ENCODE peak calls at places on chromosome X, in ten cellular contexts. A is OCI-LY7, X is HCT116, E is GM12864, Z is pancreas, F is K562, N is endothelial cell, J is neural crest cell, B is NB4, K is B cell. W is an unnamed sample.
A peak's percentile ranks its signal among the peaks of the same experiment; 100 is the strongest.

GRCh38 chrX:68934421-68934820 is 105.6 kb downstream of the EFNB1 start:
- DNase-seq in A (no peak), X (no peak), E (no peak), Z (no peak), F (no peak), N (no peak), J (no peak), B (no peak), K (no peak), W (no peak)

GRCh38 chrX:52995135-52995973 is 37.0 kb upstream of the FAM156A start:
- DNase-seq in A (peak; percentile 95), X (peak; percentile 89), E (peak; percentile 82), Z (peak; percentile 95), F (peak; percentile 91), N (peak; percentile 75), J (peak; percentile 70), B (peak; percentile 96), K (peak; percentile 89), W (peak; percentile 86)

GRCh38 chrX:13764765-13765164 is 30.2 kb downstream of the OFD1 start:
- DNase-seq in A (no peak), X (no peak), E (no peak), Z (no peak), F (peak; percentile 10), N (peak; percentile 45), J (peak; percentile 38), B (no peak), K (no peak), W (no peak)

GRCh38 chrX:13029341-13029740 is 15.1 kb downstream of the FAM9C start:
- DNase-seq in A (no peak), X (no peak), E (no peak), Z (peak; percentile 30), F (peak; percentile 37), N (no peak), J (no peak), B (no peak), K (no peak), W (no peak)

GRCh38 chrX:27740933-27741332 is 66.9 kb upstream of the MAGEB10 start:
- DNase-seq in A (no peak), X (no peak), E (no peak), Z (no peak), F (no peak), N (no peak), J (no peak), B (no peak), K (no peak), W (no peak)

GRCh38 chrX:71906133-71906532 is 4.5 kb upstream of the NHSL2 start:
- DNase-seq in A (no peak), X (no peak), E (no peak), Z (no peak), F (no peak), N (no peak), J (no peak), B (no peak), K (no peak), W (no peak)

GRCh38 chrX:102129473-102129872 is 4.0 kb downstream of the TCEAL2 start:
- DNase-seq in A (peak; percentile 1), X (no peak), E (no peak), Z (no peak), F (peak; percentile 2), N (no peak), J (no peak), B (peak; percentile 6), K (no peak), W (no peak)

GRCh38 chrX:45035071-45035470 is 162.1 kb downstream of the KDM6A start:
- DNase-seq in A (no peak), X (no peak), E (no peak), Z (no peak), F (no peak), N (no peak), J (no peak), B (no peak), K (no peak), W (no peak)

GRCh38 chrX:51155566-51155965 is 177.1 kb upstream of the NUDT10 start:
- DNase-seq in A (no peak), X (no peak), E (no peak), Z (no peak), F (no peak), N (no peak), J (no peak), B (no peak), K (no peak), W (no peak)

DNA sequence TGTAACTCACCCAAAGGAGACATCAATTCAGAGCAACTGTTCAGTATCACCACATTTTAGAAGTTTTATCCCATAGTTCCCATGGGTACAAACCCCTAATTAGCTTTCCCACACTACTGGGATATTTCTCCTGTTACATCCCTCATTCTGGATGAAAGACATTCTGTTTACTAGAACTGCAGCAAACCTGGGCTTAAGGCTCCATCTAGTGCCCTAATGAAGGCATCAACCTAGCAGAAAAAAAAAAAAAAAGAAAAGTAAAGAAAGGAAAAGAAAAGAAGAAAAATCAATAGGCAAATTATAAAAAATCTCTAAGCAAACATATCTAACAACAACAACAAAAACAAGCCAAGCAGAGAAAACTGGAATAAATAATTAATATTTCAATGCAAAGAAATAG is 133.7 kb upstream of the CPXCR1 start:
- DNase-seq in A (no peak), X (no peak), E (no peak), Z (no peak), F (no peak), N (peak; percentile 5), J (no peak), B (peak; percentile 7), K (no peak), W (no peak)
- TF ChIP-seq CTCF in A (peak; percentile 23), X (no peak), E (no peak), Z (no peak), F (no peak), N (peak; percentile 29), J (peak; percentile 85), B (peak; percentile 17), K (no peak), W (peak; percentile 19)

DNA sequence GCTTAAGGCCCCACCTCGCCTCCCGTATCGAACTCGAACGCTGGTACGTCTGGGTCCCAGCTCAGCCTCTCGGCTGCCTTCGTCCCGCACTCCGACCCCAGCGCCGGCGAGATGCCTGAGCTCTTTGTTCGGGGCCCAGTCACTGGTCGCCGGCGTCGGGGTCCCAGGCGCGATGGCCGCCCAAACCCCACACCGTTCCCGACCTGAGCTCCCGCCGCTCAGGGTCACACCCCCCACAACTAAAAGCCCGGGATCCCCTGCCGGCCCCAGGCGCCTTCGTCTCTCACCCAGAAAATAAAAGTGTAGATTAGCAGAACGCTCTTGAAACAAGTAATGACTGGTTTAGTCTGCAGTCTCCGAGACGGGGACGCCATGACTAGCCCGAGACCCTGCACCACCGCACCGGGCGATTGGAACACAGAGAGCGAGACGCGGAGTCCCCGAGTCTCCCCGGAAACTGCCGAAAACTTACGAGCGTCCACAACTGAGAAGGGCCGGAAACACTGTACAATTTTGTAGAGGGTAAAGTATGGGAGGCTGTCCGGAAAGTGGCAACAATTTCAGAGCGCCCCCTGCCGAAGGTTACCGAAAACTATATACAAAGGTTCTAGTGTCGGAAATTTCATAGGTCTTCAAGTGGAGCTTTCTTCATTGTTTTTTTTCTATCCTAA is at the start of gene TSPAN6:
- DNase-seq in A (no peak), X (peak; percentile 81), E (no peak), Z (peak; percentile 87), F (peak; percentile 6), N (peak; percentile 73), J (peak; percentile 77), B (peak; percentile 1), K (peak; percentile 66), W (peak; percentile 74)
- TF ChIP-seq CTCF in A (peak; percentile 52), X (peak; percentile 58), E (peak; percentile 26), Z (peak; percentile 27), F (no peak), N (peak; percentile 51), J (peak; percentile 74), B (peak; percentile 22), K (peak; percentile 54), W (no peak)

DNA sequence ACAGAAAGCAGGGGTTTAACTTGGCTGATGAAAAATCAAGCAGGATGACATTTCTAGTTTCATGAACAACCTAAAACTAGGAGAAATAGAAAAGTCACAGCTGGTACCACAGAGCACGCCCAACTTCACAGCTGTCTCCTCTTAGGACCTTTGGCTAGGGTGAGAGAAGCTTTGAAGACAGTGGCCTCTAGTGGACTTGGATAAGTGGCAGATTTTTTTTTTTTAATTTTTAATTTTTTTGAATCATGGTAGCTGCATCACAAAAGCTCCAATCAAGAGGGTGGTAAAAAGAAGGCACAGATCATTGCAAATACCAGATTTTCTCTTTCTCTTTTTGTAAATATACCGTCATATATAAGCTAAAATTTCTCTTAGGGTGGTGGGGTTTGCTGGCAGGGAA is 20.2 kb upstream of the MAP3K15 start:
- DNase-seq in A (peak; percentile 26), X (no peak), E (no peak), Z (no peak), F (peak; percentile 23), N (no peak), J (no peak), B (peak; percentile 25), K (no peak), W (no peak)
- TF ChIP-seq CTCF in A (peak; percentile 60), X (peak; percentile 21), E (peak; percentile 4), Z (peak; percentile 19), F (peak; percentile 45), N (no peak), J (peak; percentile 53), B (peak; percentile 19), K (no peak), W (no peak)

DNA sequence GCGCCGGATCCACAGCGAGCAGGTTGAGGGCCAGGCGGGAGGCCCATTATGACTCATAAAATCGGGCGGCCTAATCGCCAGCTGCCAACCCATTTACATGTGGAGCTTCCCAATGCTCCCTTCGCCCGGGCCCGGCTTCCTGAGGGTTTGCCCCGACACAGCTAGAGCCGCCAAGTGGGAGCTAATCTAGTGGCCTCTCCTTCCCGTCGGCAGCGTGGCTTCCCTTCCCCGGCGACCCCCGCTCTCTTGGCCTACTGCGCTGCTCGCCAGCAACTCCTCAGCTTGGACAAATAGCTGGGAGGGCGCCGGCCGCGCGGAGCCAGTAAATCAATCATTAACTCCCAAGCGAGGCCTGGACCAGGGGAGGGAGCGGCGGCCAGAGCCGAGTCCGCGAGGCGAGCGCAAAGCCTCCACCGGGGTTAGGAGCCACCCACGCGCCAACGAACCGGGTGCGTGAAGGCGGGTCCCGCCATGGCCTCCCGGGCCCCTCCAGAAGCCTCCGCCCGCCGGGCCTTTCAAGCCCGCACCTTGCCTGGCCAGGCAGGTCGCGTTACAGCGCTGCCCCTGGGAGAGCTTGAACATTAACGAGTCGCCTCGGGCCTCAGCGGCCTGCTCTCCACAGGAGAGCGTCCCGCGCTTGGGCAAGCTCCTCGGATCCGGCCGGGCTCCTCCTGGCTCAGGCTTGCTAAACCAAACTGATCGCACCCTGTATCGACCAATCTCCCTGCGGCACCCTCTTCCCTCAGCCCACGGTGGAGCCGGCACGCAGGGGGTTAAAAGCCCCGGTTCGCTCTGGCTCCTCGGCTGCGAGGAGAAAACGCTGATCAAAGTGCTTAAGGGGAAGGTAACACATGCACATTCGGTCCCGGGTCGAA is 10.6 kb upstream of the BCOR start:
- DNase-seq in A (no peak), X (no peak), E (no peak), Z (peak; percentile 90), F (peak; percentile 66), N (no peak), J (no peak), B (no peak), K (no peak), W (no peak)
- TF ChIP-seq CTCF in A (no peak), X (no peak), E (no peak), Z (no peak), F (no peak), N (no peak), J (no peak), B (no peak), K (no peak), W (no peak)

GRCh38 chrX:119189115-119189514 is 47.0 kb upstream of the PGRMC1 start:
- DNase-seq in A (no peak), X (no peak), E (no peak), Z (no peak), F (no peak), N (no peak), J (no peak), B (no peak), K (no peak), W (no peak)
- TF ChIP-seq CTCF in A (no peak), X (no peak), E (peak; percentile 3), Z (no peak), F (no peak), N (no peak), J (no peak), B (no peak), K (no peak), W (no peak)